ENCODE peak calls at places on chromosomes 16 and 17, in seven cellular contexts. One of them, this sample, is unnamed.
A peak's percentile ranks its signal among the peaks of the same experiment; 100 is the strongest.

GRCh38 chr17:82802141-82802540 is 37.7 kb downstream of the ZNF750 start:
- DNase-seq in NCI-H1436: no peak
- DNase-seq in ELR: peak; percentile 22
- DNase-seq in SJSA1: peak; percentile 54
- DNase-seq in HuH-7: no peak
- DNase-seq in lung: no peak
- DNase-seq in NCI-H774: no peak
- DNase-seq in this sample: no peak

GRCh38 chr17:79261361-79262072 is 186.9 kb downstream of the ENGASE start:
- DNase-seq in NCI-H1436: peak; percentile 60
- DNase-seq in ELR: no peak
- DNase-seq in SJSA1: no peak
- DNase-seq in HuH-7: no peak
- DNase-seq in lung: no peak
- DNase-seq in NCI-H774: no peak
- DNase-seq in this sample: no peak

GRCh38 chr17:49676276-49676868 is 1.5 kb downstream of the SPOP start:
- DNase-seq in NCI-H1436: no peak
- DNase-seq in ELR: peak; percentile 63
- DNase-seq in SJSA1: peak; percentile 38
- DNase-seq in HuH-7: no peak
- DNase-seq in lung: no peak
- DNase-seq in NCI-H774: no peak
- DNase-seq in this sample: peak; percentile 41

GRCh38 chr17:1532836-1533602 is 16.6 kb upstream of the INPP5K start:
- DNase-seq in NCI-H1436: no peak
- DNase-seq in ELR: peak; percentile 40
- DNase-seq in SJSA1: no peak
- DNase-seq in HuH-7: peak; percentile 52
- DNase-seq in lung: no peak
- DNase-seq in NCI-H774: no peak
- DNase-seq in this sample: no peak

GRCh38 chr17:2262146-2262587 is 41.4 kb downstream of the SMG6 start:
- DNase-seq in NCI-H1436: no peak
- DNase-seq in ELR: peak; percentile 79
- DNase-seq in SJSA1: no peak
- DNase-seq in HuH-7: no peak
- DNase-seq in lung: no peak
- DNase-seq in NCI-H774: no peak
- DNase-seq in this sample: peak; percentile 64

GRCh38 chr16:67967183-67967955 is 1.1 kb downstream of the SLC12A4 start:
- DNase-seq in NCI-H1436: no peak
- DNase-seq in ELR: peak; percentile 64
- DNase-seq in SJSA1: peak; percentile 36
- DNase-seq in HuH-7: no peak
- DNase-seq in lung: no peak
- DNase-seq in NCI-H774: no peak
- DNase-seq in this sample: peak; percentile 40

GRCh38 chr17:68599091-68599872 is 1.9 kb downstream of the FAM20A start:
- DNase-seq in NCI-H1436: no peak
- DNase-seq in ELR: no peak
- DNase-seq in SJSA1: no peak
- DNase-seq in HuH-7: peak; percentile 75
- DNase-seq in lung: no peak
- DNase-seq in NCI-H774: no peak
- DNase-seq in this sample: no peak

GRCh38 chr17:4665027-4665426 is 23.5 kb upstream of the ALOX15 start:
- DNase-seq in NCI-H1436: no peak
- DNase-seq in ELR: no peak
- DNase-seq in SJSA1: no peak
- DNase-seq in HuH-7: no peak
- DNase-seq in lung: no peak
- DNase-seq in NCI-H774: no peak
- DNase-seq in this sample: no peak

This sample was measured in mammary epithelial cell.